ENCODE peak calls at places on chromosomes 7 and 10, in six cellular contexts. Z is A549, F is HepG2, E is SK-N-SH, N is K562, U is IMR-90. L is an unnamed sample.
A peak's percentile ranks its signal among the peaks of the same experiment; 100 is the strongest.

GRCh38 chr7:92695308-92696261 is 105.4 kb upstream of the FAM133B start:
- DNase-seq in U (peak; percentile 90), Z (peak; percentile 81), E (no peak), N (no peak), F (peak; percentile 99), L (no peak)

GRCh38 chr10:62244785-62245595 is 23.7 kb downstream of the RTKN2 start:
- DNase-seq in E (peak; percentile 30), Z (peak; percentile 67), N (peak; percentile 14), U (peak; percentile 83), F (peak; percentile 67), L (peak; percentile 75)

GRCh38 chr10:29646238-29646902 is 11.6 kb upstream of the SVIL start:
- DNase-seq in F (no peak), U (peak; percentile 36), N (no peak), Z (no peak), E (peak; percentile 52), L (no peak)

GRCh38 chr7:74233655-74234280 is 20.4 kb downstream of the RFC2 start:
- DNase-seq in Z (no peak), E (no peak), N (no peak), F (no peak), U (peak; percentile 99), L (no peak)

GRCh38 chr10:51879238-51879637 is 179.8 kb upstream of the CSTF2T start:
- DNase-seq in N (no peak), Z (peak; percentile 48), E (no peak), U (peak; percentile 100), F (no peak), L (peak; percentile 52)

GRCh38 chr7:149427096-149427680 is 33.7 kb downstream of the ZNF777 start:
- DNase-seq in U (no peak), N (no peak), E (peak; percentile 76), F (no peak), Z (no peak), L (no peak)

GRCh38 chr7:156907656-156908055 is 14.7 kb upstream of the LMBR1 start:
- DNase-seq in E (no peak), N (no peak), U (no peak), Z (no peak), F (no peak), L (no peak)

GRCh38 chr10:71293446-71294090 is 25.5 kb upstream of the SLC29A3 start:
- DNase-seq in Z (no peak), U (no peak), E (no peak), F (no peak), N (no peak), L (no peak)

GRCh38 chr10:4088354-4089066 is 303.5 kb upstream of the KLF6 start:
- DNase-seq in N (no peak), U (no peak), Z (no peak), F (no peak), E (no peak), L (no peak)

GRCh38 chr7:19112290-19113000 is 5.0 kb downstream of the TWIST1 start:
- DNase-seq in U (peak; percentile 57), E (no peak), Z (no peak), N (no peak), F (no peak), L (no peak)

GRCh38 chr7:120941064-120941463 is 9.5 kb upstream of the ING3 start:
- DNase-seq in F (no peak), E (no peak), N (no peak), Z (no peak), U (no peak), L (no peak)

GRCh38 chr7:8973601-8974000 is 540.2 kb downstream of the NXPH1 start:
- DNase-seq in E (no peak), U (no peak), Z (no peak), N (no peak), F (no peak), L (no peak)

GRCh38 chr10:28991326-28991725 is 297.5 kb upstream of the LYZL1 start:
- DNase-seq in U (peak; percentile 78), E (no peak), F (peak; percentile 30), N (no peak), Z (peak; percentile 88), L (no peak)

GRCh38 chr7:107891619-107892366 is 810 bp downstream of the DLD start:
- DNase-seq in Z (peak; percentile 21), F (no peak), U (peak; percentile 60), E (no peak), N (no peak), L (no peak)

GRCh38 chr7:113698556-113699220 is 220.1 kb downstream of the PPP1R3A start:
- DNase-seq in E (peak; percentile 17), U (peak; percentile 39), Z (peak; percentile 31), F (peak; percentile 15), N (peak; percentile 20), L (no peak)

GRCh38 chr10:130259380-130259779 is 123.2 kb downstream of the GLRX3 start:
- DNase-seq in E (no peak), F (no peak), N (no peak), Z (no peak), U (no peak), L (no peak)
- TF ChIP-seq SMC3 in E (no peak), F (no peak), N (no peak), Z (no peak), U (no peak), L (no peak)

GRCh38 chr7:23418046-23418445 is 52.2 kb downstream of the IGF2BP3 start:
- DNase-seq in Z (no peak), U (peak; percentile 66), E (no peak), F (no peak), N (no peak), L (no peak)
- TF ChIP-seq SMC3 in Z (no peak), U (no peak), E (no peak), F (no peak), N (no peak), L (no peak)

GRCh38 chr7:52726493-52726892 is 308.9 kb upstream of the POM121L12 start:
- DNase-seq in U (no peak), F (no peak), E (no peak), N (no peak), Z (no peak), L (no peak)

GRCh38 chr7:52723606-52724005 is 311.8 kb upstream of the POM121L12 start:
- DNase-seq in F (no peak), Z (no peak), U (no peak), E (no peak), N (no peak), L (no peak)

GRCh38 chr7:52726986-52727385 is 308.4 kb upstream of the POM121L12 start:
- DNase-seq in Z (no peak), N (no peak), E (no peak), F (no peak), U (no peak), L (no peak)
- TF ChIP-seq SMC3 in Z (no peak), N (no peak), E (no peak), F (no peak), U (no peak), L (no peak)

GRCh38 chr10:122342293-122343134 is 32.0 kb upstream of the PLEKHA1 start:
- DNase-seq in E (peak; percentile 63), F (peak; percentile 54), N (peak; percentile 44), Z (peak; percentile 44), U (peak; percentile 51), L (no peak)
- TF ChIP-seq SMC3 in E (peak; percentile 71), F (peak; percentile 89), N (peak; percentile 40), Z (peak; percentile 82), U (peak; percentile 82), L (peak; percentile 61)

DNA sequence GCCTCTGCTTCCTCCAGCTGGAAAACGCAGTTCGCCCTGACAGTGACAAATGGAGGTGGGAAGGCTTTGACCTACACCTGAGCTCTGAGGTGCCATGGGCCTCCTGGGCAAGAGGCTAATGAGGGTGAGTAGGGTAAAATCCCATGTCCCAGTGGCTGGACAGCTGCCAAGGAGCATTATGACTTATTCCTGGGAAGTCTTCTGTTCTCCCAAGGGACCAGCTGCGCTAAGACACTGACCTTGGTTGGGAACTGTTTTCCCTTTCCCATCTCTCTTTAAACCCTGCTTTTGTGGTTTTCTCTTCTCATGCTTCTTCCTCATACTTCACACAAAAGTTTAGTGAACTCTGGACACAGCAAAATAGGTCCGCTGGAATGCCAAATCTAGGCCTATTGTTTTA is 72.6 kb downstream of the COPG2 start:
- DNase-seq in U (peak; percentile 2), E (no peak), N (no peak), Z (peak; percentile 3), F (no peak), L (no peak)
- TF ChIP-seq SMC3 in U (no peak), E (no peak), N (no peak), Z (no peak), F (no peak), L (no peak)

GRCh38 chr10:112689327-112689726 is 242.3 kb downstream of the VTI1A start:
- DNase-seq in Z (peak; percentile 63), F (peak; percentile 16), N (no peak), U (peak; percentile 5), E (peak; percentile 22), L (no peak)
- TF ChIP-seq SMC3 in Z (peak; percentile 76), F (peak; percentile 64), N (no peak), U (peak; percentile 22), E (peak; percentile 16), L (no peak)

DNA sequence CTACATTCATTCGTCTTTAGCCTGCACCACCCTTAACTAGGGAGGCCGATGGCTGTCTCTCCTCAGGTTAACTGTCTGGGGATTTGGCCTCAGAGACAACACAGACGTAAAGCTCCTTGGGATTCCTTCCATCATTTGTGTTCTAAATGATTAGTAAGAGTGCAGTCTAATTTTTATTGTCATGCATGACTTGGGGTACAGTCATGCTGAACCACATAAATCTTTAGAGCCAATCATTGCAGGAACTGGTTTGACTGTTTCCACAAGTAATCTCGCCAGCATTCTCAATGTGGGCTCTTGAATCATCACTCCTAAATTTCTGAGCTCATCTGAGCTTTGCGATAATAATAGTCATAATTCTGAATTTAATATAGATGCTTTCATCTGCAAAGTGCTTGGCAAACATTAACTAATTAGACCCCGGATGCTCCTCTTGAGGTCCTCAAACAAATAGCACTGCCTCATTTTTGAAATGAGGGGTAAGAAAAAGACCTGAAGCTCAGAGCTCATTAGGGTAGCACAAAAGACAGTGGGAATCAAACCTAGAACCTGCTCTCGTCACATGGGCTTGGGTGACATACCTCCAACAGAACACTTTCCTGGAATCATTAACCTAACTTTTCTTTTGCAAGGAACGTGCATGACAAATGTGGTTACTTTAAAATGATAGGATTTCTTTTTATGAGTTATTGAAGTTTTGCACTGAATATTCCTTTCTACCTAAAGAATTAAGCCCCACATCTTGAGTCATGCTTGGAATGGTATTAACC is 118.8 kb upstream of the NRP1 start:
- DNase-seq in N (no peak), U (peak; percentile 64), E (no peak), Z (no peak), F (no peak), L (no peak)
- TF ChIP-seq SMC3 in N (no peak), U (no peak), E (no peak), Z (no peak), F (no peak), L (no peak)

GRCh38 chr7:102310414-102310815 is 23.7 kb downstream of the SH2B2 start:
- DNase-seq in U (no peak), F (no peak), N (no peak), Z (no peak), E (no peak), L (no peak)
- TF ChIP-seq SMC3 in U (no peak), F (no peak), N (no peak), Z (no peak), E (no peak), L (no peak)